ENCODE peak calls at places on chromosomes 6 and 20, in ten cellular contexts. I is retina; H is cardiac fibroblast; S is choroid plexus epithelial cell; X is HT1080; F is astrocyte of the spinal cord; L is activated CD8-positive, alpha-beta memory T cell treated with anti-CD3 and anti-CD28 coated beads for 24 hours; O is mesothelial cell of epicardium; Q is amniotic epithelial cell; W is foreskin fibroblast. V is an unnamed sample.
A peak's percentile ranks its signal among the peaks of the same experiment; 100 is the strongest.

GRCh38 chr6:2110504-2110903 is 134.9 kb downstream of the GMDS start:
- DNase-seq in I (no peak), H (peak; percentile 26), S (peak; percentile 77), X (no peak), F (peak; percentile 60), L (peak; percentile 67), O (no peak), Q (peak; percentile 7), W (no peak), V (no peak)

GRCh38 chr20:11935754-11936551 is 18.3 kb downstream of the BTBD3 start:
- DNase-seq in I (no peak), H (no peak), S (no peak), X (no peak), F (no peak), L (no peak), O (no peak), Q (no peak), W (no peak), V (no peak)

GRCh38 chr6:106609699-106610098 is 19.6 kb downstream of the RTN4IP1 start:
- DNase-seq in I (peak; percentile 4), H (no peak), S (peak; percentile 44), X (no peak), F (peak; percentile 13), L (no peak), O (no peak), Q (peak; percentile 15), W (peak; percentile 8), V (no peak)

GRCh38 chr6:85436408-85436807 is 13.5 kb upstream of the NT5E start:
- DNase-seq in I (no peak), H (peak; percentile 74), S (peak; percentile 79), X (peak; percentile 27), F (peak; percentile 53), L (no peak), O (no peak), Q (no peak), W (peak; percentile 88), V (no peak)

GRCh38 chr6:89483111-89483720 is 50.3 kb downstream of the ANKRD6 start:
- DNase-seq in I (peak; percentile 55), H (peak; percentile 39), S (no peak), X (no peak), F (no peak), L (no peak), O (no peak), Q (peak; percentile 12), W (no peak), V (no peak)

GRCh38 chr6:14117158-14118090 is at the start of gene CD83:
- DNase-seq in I (peak; percentile 81), H (peak; percentile 25), S (peak; percentile 42), X (peak; percentile 44), F (no peak), L (peak; percentile 89), O (peak; percentile 48), Q (peak; percentile 37), W (peak; percentile 73), V (peak; percentile 79)

GRCh38 chr6:142316791-142317368 is 15.1 kb downstream of the ADGRG6 start:
- DNase-seq in I (no peak), H (no peak), S (no peak), X (no peak), F (no peak), L (no peak), O (no peak), Q (no peak), W (no peak), V (no peak)

GRCh38 chr20:46349742-46350056 is 41.4 kb upstream of the CDH22 start:
- DNase-seq in I (no peak), H (no peak), S (no peak), X (no peak), F (no peak), L (no peak), O (no peak), Q (no peak), W (no peak), V (no peak)

GRCh38 chr6:107813555-107814194 is 10.4 kb downstream of the SCML4 start:
- DNase-seq in I (no peak), H (no peak), S (no peak), X (no peak), F (no peak), L (peak; percentile 38), O (no peak), Q (no peak), W (no peak), V (no peak)

GRCh38 chr20:4795394-4795793 is 73.7 kb downstream of the PRND start:
- DNase-seq in I (no peak), H (peak; percentile 42), S (peak; percentile 66), X (peak; percentile 74), F (peak; percentile 47), L (no peak), O (no peak), Q (peak; percentile 68), W (peak; percentile 58), V (no peak)

GRCh38 chr20:7650081-7650480 is 290.2 kb downstream of the HAO1 start:
- DNase-seq in I (no peak), H (no peak), S (no peak), X (no peak), F (no peak), L (no peak), O (no peak), Q (no peak), W (no peak), V (no peak)

GRCh38 chr6:9140181-9140580 is 704.8 kb upstream of the SLC35B3 start:
- DNase-seq in I (no peak), H (no peak), S (no peak), X (no peak), F (peak; percentile 16), L (no peak), O (no peak), Q (no peak), W (peak; percentile 46), V (no peak)

GRCh38 chr6:90087103-90087833 is 193.0 kb downstream of the GJA10 start:
- DNase-seq in I (no peak), H (no peak), S (peak; percentile 65), X (peak; percentile 68), F (no peak), L (no peak), O (no peak), Q (peak; percentile 96), W (peak; percentile 35), V (no peak)

GRCh38 chr20:52985687-52986086 is 13.5 kb downstream of the TSHZ2 start:
- DNase-seq in I (no peak), H (no peak), S (no peak), X (no peak), F (no peak), L (no peak), O (no peak), Q (no peak), W (no peak), V (no peak)

GRCh38 chr6:106005013-106005412 is 81.1 kb upstream of the PRDM1 start:
- DNase-seq in I (no peak), H (no peak), S (peak; percentile 31), X (no peak), F (no peak), L (no peak), O (no peak), Q (no peak), W (peak; percentile 35), V (no peak)

GRCh38 chr6:150755042-150755441 is 110.5 kb upstream of the MTHFD1L start:
- DNase-seq in I (no peak), H (no peak), S (no peak), X (no peak), F (no peak), L (no peak), O (no peak), Q (no peak), W (no peak), V (no peak)

GRCh38 chr6:125871365-125871764 is 80.6 kb downstream of the NCOA7 start:
- DNase-seq in I (no peak), H (no peak), S (peak; percentile 18), X (no peak), F (no peak), L (no peak), O (no peak), Q (peak; percentile 15), W (peak; percentile 24), V (no peak)

GRCh38 chr20:56752274-56752673 is 123.2 kb downstream of the TFAP2C start:
- DNase-seq in I (no peak), H (no peak), S (no peak), X (no peak), F (no peak), L (no peak), O (no peak), Q (no peak), W (peak; percentile 21), V (no peak)

GRCh38 chr6:106752641-106753040 is 123.3 kb downstream of the QRSL1 start:
- DNase-seq in I (no peak), H (no peak), S (no peak), X (no peak), F (no peak), L (no peak), O (no peak), Q (no peak), W (no peak), V (no peak)

GRCh38 chr6:167993831-167994230 is 3.6 kb upstream of the KIF25 start:
- DNase-seq in I (no peak), H (no peak), S (no peak), X (no peak), F (no peak), L (no peak), O (no peak), Q (no peak), W (no peak), V (no peak)

GRCh38 chr6:167537816-167538215 is 212.9 kb downstream of the TTLL2 start:
- DNase-seq in I (no peak), H (no peak), S (no peak), X (no peak), F (no peak), L (no peak), O (no peak), Q (no peak), W (no peak), V (no peak)